ENCODE peak calls at places on chromosomes 1 and 21, in ten cellular contexts. One of them, this sample, is unnamed.
A peak's percentile ranks its signal among the peaks of the same experiment; 100 is the strongest.

GRCh38 chr1:221105578-221105977 is 226.3 kb downstream of the HLX start:
- DNase-seq in stimulated activated CD4-positive, alpha-beta T cell treated with anti-CD3 and anti-CD28 coated beads, Interleukin-1b, Interleukin-23, amount 100 ng/mL, for 1 hour: no peak
- DNase-seq in SHP77: no peak
- DNase-seq in pulmonary artery endothelial cell: no peak
- DNase-seq in effector CD4-positive, alpha-beta T cell: no peak
- DNase-seq in anterior cingulate cortex: no peak
- DNase-seq in aorta: no peak
- DNase-seq in cardiac septum: no peak
- DNase-seq in GM04504: no peak
- DNase-seq in NCI-H1092: no peak
- DNase-seq in this sample: no peak

GRCh38 chr1:182993746-182994145 is 29.5 kb upstream of the LAMC1 start:
- DNase-seq in stimulated activated CD4-positive, alpha-beta T cell treated with anti-CD3 and anti-CD28 coated beads, Interleukin-1b, Interleukin-23, amount 100 ng/mL, for 1 hour: no peak
- DNase-seq in cardiac septum: no peak
- DNase-seq in effector CD4-positive, alpha-beta T cell: no peak
- DNase-seq in aorta: no peak
- DNase-seq in NCI-H1092: no peak
- DNase-seq in pulmonary artery endothelial cell: no peak
- DNase-seq in SHP77: no peak
- DNase-seq in GM04504: no peak
- DNase-seq in anterior cingulate cortex: no peak
- DNase-seq in this sample: no peak

GRCh38 chr1:4084446-4084845 is 184.4 kb upstream of the C1orf174 start:
- DNase-seq in effector CD4-positive, alpha-beta T cell: no peak
- DNase-seq in pulmonary artery endothelial cell: no peak
- DNase-seq in NCI-H1092: no peak
- DNase-seq in cardiac septum: no peak
- DNase-seq in anterior cingulate cortex: no peak
- DNase-seq in aorta: no peak
- DNase-seq in SHP77: no peak
- DNase-seq in GM04504: no peak
- DNase-seq in stimulated activated CD4-positive, alpha-beta T cell treated with anti-CD3 and anti-CD28 coated beads, Interleukin-1b, Interleukin-23, amount 100 ng/mL, for 1 hour: no peak
- DNase-seq in this sample: no peak

GRCh38 chr1:222910699-222911098 is 95.9 kb downstream of the DISP1 start:
- DNase-seq in cardiac septum: no peak
- DNase-seq in SHP77: no peak
- DNase-seq in effector CD4-positive, alpha-beta T cell: no peak
- DNase-seq in GM04504: no peak
- DNase-seq in aorta: no peak
- DNase-seq in stimulated activated CD4-positive, alpha-beta T cell treated with anti-CD3 and anti-CD28 coated beads, Interleukin-1b, Interleukin-23, amount 100 ng/mL, for 1 hour: no peak
- DNase-seq in NCI-H1092: no peak
- DNase-seq in anterior cingulate cortex: no peak
- DNase-seq in pulmonary artery endothelial cell: no peak
- DNase-seq in this sample: no peak

GRCh38 chr21:34839070-34839820 is 170.5 kb downstream of the CLIC6 start:
- DNase-seq in pulmonary artery endothelial cell: no peak
- DNase-seq in GM04504: no peak
- DNase-seq in anterior cingulate cortex: no peak
- DNase-seq in stimulated activated CD4-positive, alpha-beta T cell treated with anti-CD3 and anti-CD28 coated beads, Interleukin-1b, Interleukin-23, amount 100 ng/mL, for 1 hour: no peak
- DNase-seq in SHP77: no peak
- DNase-seq in NCI-H1092: no peak
- DNase-seq in cardiac septum: no peak
- DNase-seq in effector CD4-positive, alpha-beta T cell: no peak
- DNase-seq in aorta: no peak
- DNase-seq in this sample: no peak

GRCh38 chr1:152479792-152480595 is 30.6 kb upstream of the LCE5A start:
- DNase-seq in pulmonary artery endothelial cell: no peak
- DNase-seq in anterior cingulate cortex: no peak
- DNase-seq in aorta: no peak
- DNase-seq in GM04504: no peak
- DNase-seq in NCI-H1092: no peak
- DNase-seq in SHP77: peak; percentile 80
- DNase-seq in effector CD4-positive, alpha-beta T cell: peak; percentile 30
- DNase-seq in cardiac septum: no peak
- DNase-seq in stimulated activated CD4-positive, alpha-beta T cell treated with anti-CD3 and anti-CD28 coated beads, Interleukin-1b, Interleukin-23, amount 100 ng/mL, for 1 hour: peak; percentile 20
- DNase-seq in this sample: no peak

GRCh38 chr1:23246274-23246673 is 29.0 kb upstream of the HTR1D start:
- DNase-seq in stimulated activated CD4-positive, alpha-beta T cell treated with anti-CD3 and anti-CD28 coated beads, Interleukin-1b, Interleukin-23, amount 100 ng/mL, for 1 hour: no peak
- DNase-seq in cardiac septum: no peak
- DNase-seq in pulmonary artery endothelial cell: no peak
- DNase-seq in GM04504: no peak
- DNase-seq in SHP77: no peak
- DNase-seq in aorta: no peak
- DNase-seq in anterior cingulate cortex: no peak
- DNase-seq in effector CD4-positive, alpha-beta T cell: no peak
- DNase-seq in NCI-H1092: no peak
- DNase-seq in this sample: no peak

GRCh38 chr1:7293702-7294630 is 477.1 kb upstream of the VAMP3 start:
- DNase-seq in anterior cingulate cortex: no peak
- DNase-seq in effector CD4-positive, alpha-beta T cell: no peak
- DNase-seq in NCI-H1092: no peak
- DNase-seq in cardiac septum: no peak
- DNase-seq in GM04504: no peak
- DNase-seq in SHP77: no peak
- DNase-seq in stimulated activated CD4-positive, alpha-beta T cell treated with anti-CD3 and anti-CD28 coated beads, Interleukin-1b, Interleukin-23, amount 100 ng/mL, for 1 hour: no peak
- DNase-seq in aorta: no peak
- DNase-seq in pulmonary artery endothelial cell: no peak
- DNase-seq in this sample: no peak

GRCh38 chr1:64234714-64235113 is 31.3 kb downstream of the UBE2U start:
- DNase-seq in stimulated activated CD4-positive, alpha-beta T cell treated with anti-CD3 and anti-CD28 coated beads, Interleukin-1b, Interleukin-23, amount 100 ng/mL, for 1 hour: no peak
- DNase-seq in anterior cingulate cortex: no peak
- DNase-seq in NCI-H1092: no peak
- DNase-seq in SHP77: no peak
- DNase-seq in effector CD4-positive, alpha-beta T cell: no peak
- DNase-seq in cardiac septum: no peak
- DNase-seq in pulmonary artery endothelial cell: no peak
- DNase-seq in aorta: no peak
- DNase-seq in GM04504: no peak
- DNase-seq in this sample: no peak

GRCh38 chr1:74502432-74502831 is 10.0 kb downstream of the LRRC53 start:
- DNase-seq in stimulated activated CD4-positive, alpha-beta T cell treated with anti-CD3 and anti-CD28 coated beads, Interleukin-1b, Interleukin-23, amount 100 ng/mL, for 1 hour: no peak
- DNase-seq in NCI-H1092: no peak
- DNase-seq in SHP77: no peak
- DNase-seq in effector CD4-positive, alpha-beta T cell: no peak
- DNase-seq in GM04504: peak; percentile 24
- DNase-seq in cardiac septum: no peak
- DNase-seq in pulmonary artery endothelial cell: no peak
- DNase-seq in aorta: no peak
- DNase-seq in anterior cingulate cortex: no peak
- DNase-seq in this sample: no peak

GRCh38 chr1:111720274-111720976 is 18.8 kb downstream of the INKA2 start:
- DNase-seq in pulmonary artery endothelial cell: no peak
- DNase-seq in GM04504: no peak
- DNase-seq in aorta: no peak
- DNase-seq in cardiac septum: peak; percentile 86
- DNase-seq in anterior cingulate cortex: no peak
- DNase-seq in SHP77: no peak
- DNase-seq in stimulated activated CD4-positive, alpha-beta T cell treated with anti-CD3 and anti-CD28 coated beads, Interleukin-1b, Interleukin-23, amount 100 ng/mL, for 1 hour: no peak
- DNase-seq in effector CD4-positive, alpha-beta T cell: no peak
- DNase-seq in NCI-H1092: no peak
- DNase-seq in this sample: no peak

GRCh38 chr1:191608367-191608766 is 549.9 kb upstream of the RGS18 start:
- DNase-seq in GM04504: no peak
- DNase-seq in anterior cingulate cortex: no peak
- DNase-seq in cardiac septum: no peak
- DNase-seq in pulmonary artery endothelial cell: no peak
- DNase-seq in effector CD4-positive, alpha-beta T cell: no peak
- DNase-seq in NCI-H1092: peak; percentile 41
- DNase-seq in stimulated activated CD4-positive, alpha-beta T cell treated with anti-CD3 and anti-CD28 coated beads, Interleukin-1b, Interleukin-23, amount 100 ng/mL, for 1 hour: no peak
- DNase-seq in SHP77: peak; percentile 97
- DNase-seq in aorta: no peak
- DNase-seq in this sample: no peak

GRCh38 chr1:224175615-224176014 is 7.4 kb upstream of the DEGS1 start:
- DNase-seq in effector CD4-positive, alpha-beta T cell: no peak
- DNase-seq in NCI-H1092: peak; percentile 62
- DNase-seq in GM04504: no peak
- DNase-seq in stimulated activated CD4-positive, alpha-beta T cell treated with anti-CD3 and anti-CD28 coated beads, Interleukin-1b, Interleukin-23, amount 100 ng/mL, for 1 hour: no peak
- DNase-seq in SHP77: peak; percentile 82
- DNase-seq in cardiac septum: no peak
- DNase-seq in pulmonary artery endothelial cell: no peak
- DNase-seq in aorta: peak; percentile 89
- DNase-seq in anterior cingulate cortex: no peak
- DNase-seq in this sample: no peak

GRCh38 chr1:99759529-99760160 is 6.8 kb downstream of the FRRS1 start:
- DNase-seq in cardiac septum: no peak
- DNase-seq in pulmonary artery endothelial cell: no peak
- DNase-seq in stimulated activated CD4-positive, alpha-beta T cell treated with anti-CD3 and anti-CD28 coated beads, Interleukin-1b, Interleukin-23, amount 100 ng/mL, for 1 hour: no peak
- DNase-seq in SHP77: no peak
- DNase-seq in effector CD4-positive, alpha-beta T cell: no peak
- DNase-seq in GM04504: no peak
- DNase-seq in aorta: no peak
- DNase-seq in anterior cingulate cortex: no peak
- DNase-seq in NCI-H1092: no peak
- DNase-seq in this sample: no peak

GRCh38 chr1:95655321-95656020 is 421.5 kb downstream of the RWDD3 start:
- DNase-seq in NCI-H1092: no peak
- DNase-seq in effector CD4-positive, alpha-beta T cell: no peak
- DNase-seq in cardiac septum: no peak
- DNase-seq in aorta: no peak
- DNase-seq in stimulated activated CD4-positive, alpha-beta T cell treated with anti-CD3 and anti-CD28 coated beads, Interleukin-1b, Interleukin-23, amount 100 ng/mL, for 1 hour: no peak
- DNase-seq in anterior cingulate cortex: no peak
- DNase-seq in SHP77: no peak
- DNase-seq in GM04504: no peak
- DNase-seq in pulmonary artery endothelial cell: no peak
- DNase-seq in this sample: no peak

GRCh38 chr1:183030053-183030452 is 6.8 kb downstream of the LAMC1 start:
- DNase-seq in anterior cingulate cortex: no peak
- DNase-seq in GM04504: no peak
- DNase-seq in effector CD4-positive, alpha-beta T cell: no peak
- DNase-seq in aorta: no peak
- DNase-seq in cardiac septum: no peak
- DNase-seq in SHP77: no peak
- DNase-seq in pulmonary artery endothelial cell: no peak
- DNase-seq in stimulated activated CD4-positive, alpha-beta T cell treated with anti-CD3 and anti-CD28 coated beads, Interleukin-1b, Interleukin-23, amount 100 ng/mL, for 1 hour: no peak
- DNase-seq in NCI-H1092: no peak
- DNase-seq in this sample: no peak

GRCh38 chr21:37369307-37369854 is 2.8 kb downstream of the DYRK1A start:
- DNase-seq in aorta: no peak
- DNase-seq in stimulated activated CD4-positive, alpha-beta T cell treated with anti-CD3 and anti-CD28 coated beads, Interleukin-1b, Interleukin-23, amount 100 ng/mL, for 1 hour: no peak
- DNase-seq in anterior cingulate cortex: no peak
- DNase-seq in SHP77: no peak
- DNase-seq in pulmonary artery endothelial cell: no peak
- DNase-seq in NCI-H1092: no peak
- DNase-seq in GM04504: no peak
- DNase-seq in effector CD4-positive, alpha-beta T cell: no peak
- DNase-seq in cardiac septum: no peak
- DNase-seq in this sample: no peak

GRCh38 chr1:95384570-95384969 is 150.6 kb downstream of the RWDD3 start:
- DNase-seq in anterior cingulate cortex: no peak
- DNase-seq in cardiac septum: no peak
- DNase-seq in pulmonary artery endothelial cell: no peak
- DNase-seq in NCI-H1092: no peak
- DNase-seq in aorta: no peak
- DNase-seq in SHP77: no peak
- DNase-seq in GM04504: no peak
- DNase-seq in stimulated activated CD4-positive, alpha-beta T cell treated with anti-CD3 and anti-CD28 coated beads, Interleukin-1b, Interleukin-23, amount 100 ng/mL, for 1 hour: no peak
- DNase-seq in effector CD4-positive, alpha-beta T cell: no peak
- DNase-seq in this sample: no peak

GRCh38 chr1:10575616-10576015 is 100.9 kb downstream of the PEX14 start:
- DNase-seq in pulmonary artery endothelial cell: peak; percentile 47
- DNase-seq in SHP77: no peak
- DNase-seq in effector CD4-positive, alpha-beta T cell: no peak
- DNase-seq in NCI-H1092: no peak
- DNase-seq in cardiac septum: no peak
- DNase-seq in GM04504: no peak
- DNase-seq in stimulated activated CD4-positive, alpha-beta T cell treated with anti-CD3 and anti-CD28 coated beads, Interleukin-1b, Interleukin-23, amount 100 ng/mL, for 1 hour: no peak
- DNase-seq in anterior cingulate cortex: no peak
- DNase-seq in aorta: no peak
- DNase-seq in this sample: no peak

GRCh38 chr1:115466433-115466832 is 128.4 kb upstream of the NGF start:
- DNase-seq in stimulated activated CD4-positive, alpha-beta T cell treated with anti-CD3 and anti-CD28 coated beads, Interleukin-1b, Interleukin-23, amount 100 ng/mL, for 1 hour: no peak
- DNase-seq in effector CD4-positive, alpha-beta T cell: no peak
- DNase-seq in anterior cingulate cortex: no peak
- DNase-seq in NCI-H1092: no peak
- DNase-seq in GM04504: no peak
- DNase-seq in aorta: no peak
- DNase-seq in pulmonary artery endothelial cell: no peak
- DNase-seq in cardiac septum: no peak
- DNase-seq in SHP77: no peak
- DNase-seq in this sample: no peak

GRCh38 chr1:68174173-68175113 is 57.9 kb downstream of the WLS start:
- DNase-seq in GM04504: peak; percentile 74
- DNase-seq in stimulated activated CD4-positive, alpha-beta T cell treated with anti-CD3 and anti-CD28 coated beads, Interleukin-1b, Interleukin-23, amount 100 ng/mL, for 1 hour: no peak
- DNase-seq in effector CD4-positive, alpha-beta T cell: no peak
- DNase-seq in cardiac septum: no peak
- DNase-seq in aorta: peak; percentile 76
- DNase-seq in NCI-H1092: peak; percentile 5
- DNase-seq in anterior cingulate cortex: no peak
- DNase-seq in pulmonary artery endothelial cell: peak; percentile 97
- DNase-seq in SHP77: peak; percentile 56
- DNase-seq in this sample: peak; percentile 73

GRCh38 chr1:54324031-54324654 is 82.1 kb downstream of the SSBP3 start:
- DNase-seq in NCI-H1092: no peak
- DNase-seq in anterior cingulate cortex: no peak
- DNase-seq in effector CD4-positive, alpha-beta T cell: no peak
- DNase-seq in GM04504: no peak
- DNase-seq in pulmonary artery endothelial cell: no peak
- DNase-seq in aorta: no peak
- DNase-seq in SHP77: no peak
- DNase-seq in cardiac septum: no peak
- DNase-seq in stimulated activated CD4-positive, alpha-beta T cell treated with anti-CD3 and anti-CD28 coated beads, Interleukin-1b, Interleukin-23, amount 100 ng/mL, for 1 hour: no peak
- DNase-seq in this sample: no peak

GRCh38 chr1:27648602-27649305 is 13.8 kb upstream of the FGR start:
- DNase-seq in SHP77: no peak
- DNase-seq in anterior cingulate cortex: no peak
- DNase-seq in NCI-H1092: no peak
- DNase-seq in effector CD4-positive, alpha-beta T cell: no peak
- DNase-seq in GM04504: no peak
- DNase-seq in cardiac septum: no peak
- DNase-seq in stimulated activated CD4-positive, alpha-beta T cell treated with anti-CD3 and anti-CD28 coated beads, Interleukin-1b, Interleukin-23, amount 100 ng/mL, for 1 hour: no peak
- DNase-seq in aorta: no peak
- DNase-seq in pulmonary artery endothelial cell: no peak
- DNase-seq in this sample: no peak

GRCh38 chr1:7552402-7552801 is 218.7 kb upstream of the VAMP3 start:
- DNase-seq in stimulated activated CD4-positive, alpha-beta T cell treated with anti-CD3 and anti-CD28 coated beads, Interleukin-1b, Interleukin-23, amount 100 ng/mL, for 1 hour: no peak
- DNase-seq in effector CD4-positive, alpha-beta T cell: no peak
- DNase-seq in pulmonary artery endothelial cell: peak; percentile 11
- DNase-seq in anterior cingulate cortex: no peak
- DNase-seq in SHP77: peak; percentile 34
- DNase-seq in NCI-H1092: no peak
- DNase-seq in aorta: peak; percentile 71
- DNase-seq in GM04504: no peak
- DNase-seq in cardiac septum: peak; percentile 74
- DNase-seq in this sample: peak; percentile 93

GRCh38 chr21:46097826-46098286 is at the start of gene COL6A2:
- DNase-seq in NCI-H1092: no peak
- DNase-seq in effector CD4-positive, alpha-beta T cell: no peak
- DNase-seq in cardiac septum: peak; percentile 77
- DNase-seq in SHP77: no peak
- DNase-seq in pulmonary artery endothelial cell: no peak
- DNase-seq in stimulated activated CD4-positive, alpha-beta T cell treated with anti-CD3 and anti-CD28 coated beads, Interleukin-1b, Interleukin-23, amount 100 ng/mL, for 1 hour: no peak
- DNase-seq in GM04504: peak; percentile 57
- DNase-seq in anterior cingulate cortex: no peak
- DNase-seq in aorta: peak; percentile 91
- DNase-seq in this sample: peak; percentile 86

GRCh38 chr1:23168079-23168461 is 586 bp downstream of the LUZP1 start:
- DNase-seq in stimulated activated CD4-positive, alpha-beta T cell treated with anti-CD3 and anti-CD28 coated beads, Interleukin-1b, Interleukin-23, amount 100 ng/mL, for 1 hour: no peak
- DNase-seq in aorta: peak; percentile 81
- DNase-seq in effector CD4-positive, alpha-beta T cell: peak; percentile 25
- DNase-seq in pulmonary artery endothelial cell: no peak
- DNase-seq in anterior cingulate cortex: no peak
- DNase-seq in NCI-H1092: no peak
- DNase-seq in SHP77: peak; percentile 16
- DNase-seq in GM04504: no peak
- DNase-seq in cardiac septum: no peak
- DNase-seq in this sample: peak; percentile 81

GRCh38 chr1:235127774-235128452 is 724 bp downstream of the TOMM20 start:
- DNase-seq in GM04504: no peak
- DNase-seq in stimulated activated CD4-positive, alpha-beta T cell treated with anti-CD3 and anti-CD28 coated beads, Interleukin-1b, Interleukin-23, amount 100 ng/mL, for 1 hour: no peak
- DNase-seq in effector CD4-positive, alpha-beta T cell: no peak
- DNase-seq in cardiac septum: no peak
- DNase-seq in SHP77: no peak
- DNase-seq in NCI-H1092: no peak
- DNase-seq in aorta: no peak
- DNase-seq in pulmonary artery endothelial cell: no peak
- DNase-seq in anterior cingulate cortex: no peak
- DNase-seq in this sample: no peak

GRCh38 chr1:23611601-23612327 is 52.5 kb upstream of the ID3 start:
- DNase-seq in GM04504: no peak
- DNase-seq in SHP77: peak; percentile 40
- DNase-seq in effector CD4-positive, alpha-beta T cell: peak; percentile 25
- DNase-seq in NCI-H1092: no peak
- DNase-seq in aorta: no peak
- DNase-seq in pulmonary artery endothelial cell: no peak
- DNase-seq in cardiac septum: no peak
- DNase-seq in stimulated activated CD4-positive, alpha-beta T cell treated with anti-CD3 and anti-CD28 coated beads, Interleukin-1b, Interleukin-23, amount 100 ng/mL, for 1 hour: no peak
- DNase-seq in anterior cingulate cortex: no peak
- DNase-seq in this sample: no peak